ENCODE peak calls at places on chromosome 10, in six cellular contexts. N is neuronal stem cell, Q is SJSA1, C is GM23248, B is keratinocyte, V is RWPE1. T is an unnamed sample.

GRCh38 chr10:44279376-44279775 is 105.5 kb downstream of the CXCL12 start:
- DNase-seq in Q (no peak), C (no peak), B (no peak), N (no peak), V (no peak), T (peak)

GRCh38 chr10:35523670-35524225 is 81.4 kb upstream of the GJD4 start:
- DNase-seq in N (no peak), V (no peak), B (no peak), Q (no peak), C (no peak), T (no peak)

GRCh38 chr10:36452851-36453250 is 672.5 kb upstream of the ANKRD30A start:
- DNase-seq in Q (no peak), C (no peak), V (no peak), N (no peak), B (no peak), T (no peak)

GRCh38 chr10:114328876-114329275 is 75.4 kb downstream of the AFAP1L2 start:
- DNase-seq in Q (no peak), V (no peak), N (no peak), C (no peak), B (no peak), T (no peak)

GRCh38 chr10:86974484-86974883 is 6.2 kb downstream of the ADIRF start:
- DNase-seq in Q (no peak), B (no peak), C (no peak), V (peak), N (no peak), T (no peak)

GRCh38 chr10:125113661-125114388 is 46.5 kb downstream of the CTBP2 start:
- DNase-seq in C (peak), Q (no peak), N (no peak), B (no peak), V (no peak), T (no peak)

GRCh38 chr10:28754930-28755718 is 77.8 kb downstream of the BAMBI start:
- DNase-seq in B (no peak), N (no peak), Q (no peak), C (no peak), V (no peak), T (no peak)

GRCh38 chr10:126049741-126050140 is 153.4 kb downstream of the FANK1 start:
- DNase-seq in N (no peak), C (peak), Q (no peak), B (no peak), V (peak), T (no peak)

GRCh38 chr10:91335147-91335546 is 75.0 kb upstream of the HECTD2 start:
- DNase-seq in N (no peak), C (no peak), V (no peak), B (no peak), Q (no peak), T (no peak)

GRCh38 chr10:50637003-50637579 is 13.3 kb upstream of the SGMS1 start:
- DNase-seq in B (no peak), C (peak), Q (no peak), V (no peak), N (no peak), T (no peak)

GRCh38 chr10:89032141-89032814 is 41.7 kb downstream of the FAS start:
- DNase-seq in V (peak), B (peak), C (peak), Q (peak), N (no peak), T (peak)

GRCh38 chr10:102208311-102209035 is 17.6 kb upstream of the ELOVL3 start:
- DNase-seq in V (no peak), N (no peak), B (no peak), C (no peak), Q (no peak), T (no peak)

GRCh38 chr10:110137142-110137545 is 70.3 kb upstream of the MXI1 start:
- DNase-seq in Q (peak), C (peak), B (peak), V (peak), N (peak), T (peak)

GRCh38 chr10:61438141-61438984 is 14.8 kb downstream of the TMEM26 start:
- DNase-seq in B (no peak), C (peak), Q (peak), N (no peak), V (no peak), T (no peak)

GRCh38 chr10:86409183-86409582 is 42.6 kb upstream of the GRID1 start:
- DNase-seq in C (no peak), B (no peak), Q (no peak), V (no peak), N (no peak), T (no peak)

GRCh38 chr10:47402681-47403301 is 18.7 kb upstream of the ZNF488 start:
- DNase-seq in C (peak), N (peak), B (peak), Q (peak), V (peak), T (no peak)

GRCh38 chr10:69449841-69450240 is 1.4 kb upstream of the TSPAN15 start:
- DNase-seq in B (no peak), N (peak), V (no peak), Q (peak), C (peak), T (no peak)

GRCh38 chr10:436911-437665 is 252.4 kb downstream of the DIP2C start:
- DNase-seq in C (no peak), N (no peak), Q (no peak), V (no peak), B (no peak), T (no peak)

GRCh38 chr10:101139421-101139911 is 8.4 kb downstream of the TLX1 start:
- DNase-seq in N (no peak), C (peak), Q (no peak), B (no peak), V (no peak), T (no peak)

DNA sequence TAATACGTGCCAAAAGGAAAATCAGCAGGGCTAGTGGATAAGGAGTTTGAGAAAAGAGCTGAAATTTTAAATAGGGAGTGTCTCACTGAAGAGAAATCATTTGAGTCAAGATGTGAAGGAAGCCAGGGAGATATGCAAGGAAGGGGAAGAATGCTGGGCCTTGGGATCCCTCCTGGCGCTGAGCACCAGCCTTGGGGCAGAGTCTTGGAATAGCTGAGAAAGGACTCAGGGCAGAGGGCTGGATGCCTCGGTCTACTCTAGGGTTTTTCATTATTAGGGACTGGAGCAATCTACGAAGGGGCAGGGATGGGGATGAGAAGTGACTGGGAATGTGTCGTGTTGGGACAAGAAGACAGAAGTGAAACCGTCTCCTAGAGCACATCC is 484 bp downstream of the ZWINT start:
- DNase-seq in V (no peak), Q (peak), N (no peak), C (peak), B (no peak), T (no peak)
- H3K27ac ChIP-seq in V (peak), Q (peak), N (no peak), C (no peak), B (peak), T (no peak)

GRCh38 chr10:133391761-133392518 is 2.0 kb upstream of the MTG1 start:
- DNase-seq in N (no peak), Q (no peak), C (no peak), V (no peak), B (no peak), T (no peak)

GRCh38 chr10:133391249-133391635 is 2.7 kb upstream of the MTG1 start:
- DNase-seq in B (no peak), Q (no peak), C (no peak), V (no peak), N (no peak), T (no peak)

GRCh38 chr10:133388265-133388972 is 5.5 kb upstream of the MTG1 start:
- DNase-seq in Q (no peak), N (no peak), B (no peak), V (no peak), C (no peak), T (no peak)

GRCh38 chr10:133390597-133391248 is 3.2 kb upstream of the MTG1 start:
- DNase-seq in B (no peak), Q (no peak), C (no peak), N (no peak), V (no peak), T (no peak)

GRCh38 chr10:133388973-133389818 is 4.8 kb upstream of the MTG1 start:
- DNase-seq in N (no peak), V (no peak), Q (no peak), B (no peak), C (no peak), T (no peak)
- H3K27ac ChIP-seq in N (no peak), V (peak), Q (no peak), B (no peak), C (no peak), T (no peak)

DNA sequence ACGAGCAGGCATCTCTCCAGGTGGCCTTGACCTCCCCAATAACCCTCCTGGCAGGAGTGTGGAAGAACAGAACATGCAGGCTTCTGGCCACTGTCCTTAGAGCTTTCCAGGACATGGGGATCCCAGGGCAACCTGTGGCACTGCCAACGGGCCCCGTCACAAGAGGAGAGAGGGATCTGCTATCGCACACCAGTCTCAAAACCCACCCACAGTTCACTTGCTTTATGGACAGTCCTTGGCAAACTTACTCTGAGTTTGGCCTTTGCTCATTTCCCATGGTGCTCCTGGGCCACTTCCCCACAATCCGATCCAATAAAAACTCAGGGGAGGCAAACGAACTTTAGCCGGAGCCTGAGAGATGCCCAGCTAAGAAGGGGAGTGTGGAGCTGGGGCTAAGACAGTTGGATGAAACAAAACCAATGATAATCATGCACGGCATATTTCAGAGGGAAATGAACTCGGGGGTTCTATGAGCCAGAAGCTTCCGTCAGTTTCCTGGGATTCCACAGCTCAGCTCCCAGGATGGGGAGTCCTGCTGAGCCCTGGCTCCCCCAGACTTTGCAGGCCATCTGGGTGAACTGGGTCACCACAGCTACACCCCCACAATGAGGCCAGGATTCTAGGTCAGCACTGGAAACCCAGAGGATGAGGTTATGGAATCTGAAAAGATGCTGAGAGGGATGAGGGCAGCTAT is 158.4 kb downstream of the NEURL1 start:
- DNase-seq in Q (no peak), V (no peak), B (no peak), C (no peak), N (no peak), T (no peak)
- H3K27ac ChIP-seq in Q (no peak), V (peak), B (no peak), C (peak), N (no peak), T (no peak)

DNA sequence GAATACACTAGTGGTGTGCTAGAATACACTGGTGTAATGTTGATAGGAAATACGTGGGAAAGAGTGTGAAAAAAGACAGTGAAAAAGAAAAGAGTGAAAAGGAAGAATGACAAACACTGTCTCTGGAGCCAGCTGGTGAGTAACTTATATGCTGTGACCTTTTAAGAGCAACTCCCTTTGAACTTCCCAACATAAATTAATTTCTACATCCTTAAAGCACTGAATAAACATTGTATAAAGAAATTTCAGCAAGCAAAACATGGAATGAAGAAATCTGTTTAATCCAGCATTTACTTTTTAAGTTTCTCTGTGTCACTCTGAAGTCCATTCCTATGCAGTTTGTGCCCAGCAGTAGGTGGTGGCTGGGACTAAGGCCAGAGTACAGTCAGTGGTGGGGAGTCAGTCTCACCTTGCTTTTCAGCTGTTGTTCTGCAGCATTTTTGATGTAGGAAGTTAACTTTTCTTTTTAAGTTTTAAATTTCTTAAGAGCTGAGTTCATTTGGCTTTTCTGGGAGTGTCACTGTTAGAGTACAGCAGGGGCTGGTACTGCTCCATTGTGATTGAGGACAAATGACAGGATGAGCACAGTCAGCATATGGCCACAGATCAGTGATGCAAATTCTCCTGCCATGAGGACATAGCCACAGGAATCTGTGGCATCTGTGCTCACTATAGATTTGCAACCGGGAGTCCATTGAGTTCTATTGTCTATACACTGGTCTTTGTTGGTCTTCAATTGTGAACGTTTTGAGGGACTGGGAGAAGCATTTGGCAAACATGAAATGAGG is 321.8 kb downstream of the ZNF248 start:
- DNase-seq in N (no peak), B (no peak), C (peak), V (no peak), Q (peak), T (no peak)
- H3K27ac ChIP-seq in N (no peak), B (no peak), C (no peak), V (no peak), Q (peak), T (no peak)

DNA sequence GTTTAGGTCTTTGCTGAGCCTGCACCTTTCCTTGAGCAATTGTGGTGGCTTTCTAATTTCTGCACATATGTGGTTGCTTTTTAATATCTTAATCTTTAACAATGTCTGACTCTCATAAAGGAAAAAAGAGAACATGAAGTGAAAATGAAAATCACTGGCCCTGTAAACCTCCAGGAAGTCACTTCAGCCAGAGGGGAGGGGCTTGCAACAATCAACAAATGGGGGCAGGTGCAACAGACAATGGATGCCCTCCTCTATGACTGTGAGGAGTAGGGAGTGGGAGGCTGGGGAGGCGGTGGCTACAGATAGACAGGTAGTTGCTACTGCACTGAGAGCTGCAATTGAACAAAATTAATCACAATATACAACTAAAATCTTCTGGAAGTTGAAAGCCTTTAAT is 1377.4 kb downstream of the XPNPEP1 start:
- DNase-seq in B (no peak), V (no peak), Q (no peak), C (no peak), N (no peak), T (no peak)
- H3K27ac ChIP-seq in B (no peak), V (no peak), Q (no peak), C (no peak), N (no peak), T (no peak)

DNA sequence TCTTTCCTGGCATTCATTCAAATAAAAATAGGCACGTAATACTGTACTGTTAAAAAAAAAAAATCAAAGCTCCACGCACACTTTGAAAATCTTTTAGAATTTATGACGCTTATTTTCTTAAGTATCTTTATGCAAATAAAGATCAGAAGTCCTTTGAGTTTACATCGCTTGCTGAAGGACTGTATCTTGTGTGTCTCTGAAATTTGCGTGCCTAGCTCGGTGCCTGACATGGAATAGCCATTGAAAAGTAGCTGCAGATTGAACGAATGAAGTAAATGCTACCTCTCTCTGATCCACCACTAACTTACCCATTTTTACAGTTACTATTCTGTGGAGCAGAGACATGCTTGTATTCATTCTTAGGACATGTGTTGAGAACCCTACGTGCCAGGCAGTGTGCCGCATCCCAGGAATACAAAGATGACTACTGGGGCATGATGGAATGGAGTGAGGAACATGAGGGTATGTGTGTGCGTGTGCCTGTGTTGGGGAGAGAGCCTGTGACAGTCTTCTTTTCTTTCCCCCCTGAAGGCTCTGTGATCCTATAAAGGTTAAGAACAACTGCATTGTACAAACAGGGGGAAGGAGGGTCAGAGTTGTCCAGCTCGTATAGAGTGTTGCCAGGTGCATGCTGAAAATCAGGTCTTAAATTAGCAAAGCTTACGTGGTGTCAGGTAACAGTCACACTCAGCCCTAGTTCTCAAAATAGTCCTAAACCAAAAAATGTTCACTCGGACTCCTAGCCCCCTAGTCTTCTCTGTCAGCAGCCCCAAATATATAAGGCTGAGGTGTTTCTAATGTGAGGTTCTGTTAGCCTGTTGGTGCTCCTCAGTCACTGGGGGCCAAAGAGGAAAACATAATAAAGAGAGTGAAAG is 161.8 kb downstream of the CELF2 start:
- DNase-seq in N (no peak), V (no peak), C (no peak), B (no peak), Q (no peak), T (no peak)
- H3K27ac ChIP-seq in N (no peak), V (no peak), C (no peak), B (no peak), Q (no peak), T (no peak)

GRCh38 chr10:103852856-103853255 is 2.5 kb downstream of the SH3PXD2A start:
- DNase-seq in C (peak), B (no peak), Q (no peak), V (no peak), N (no peak), T (no peak)
- H3K27ac ChIP-seq in C (peak), B (peak), Q (no peak), V (peak), N (no peak), T (peak)